ENCODE peak calls at places on chromosomes 4 and X, in nine cellular contexts. X is adrenal gland, O is GM18507, S is osteocyte, H is left cardiac atrium, R is psoas muscle, W is endothelial cell, K is progenitor cell of endocrine pancreas, Y is mucosa of gallbladder. U is an unnamed sample.

GRCh38 chr4:169976951-169977350 is 49.2 kb downstream of the MFAP3L start:
- DNase-seq in X (no peak), O (no peak), S (no peak), H (no peak), R (no peak), W (no peak), K (no peak), Y (no peak), U (no peak)

GRCh38 chr4:78185117-78185516 is 128.0 kb downstream of the FRAS1 start:
- DNase-seq in X (no peak), O (no peak), S (no peak), H (no peak), R (no peak), W (no peak), K (no peak), Y (no peak), U (no peak)

GRCh38 chrX:11386001-11386523 is 92.8 kb downstream of the AMELX start:
- DNase-seq in X (no peak), O (no peak), S (no peak), H (no peak), R (peak), W (no peak), K (no peak), Y (peak), U (peak)

GRCh38 chr4:2643555-2643954 is 107.1 kb downstream of the FAM193A start:
- DNase-seq in X (peak), O (no peak), S (no peak), H (no peak), R (no peak), W (no peak), K (no peak), Y (no peak), U (no peak)

GRCh38 chrX:132954323-132954722 is 4.1 kb downstream of the HS6ST2 start:
- DNase-seq in X (no peak), O (no peak), S (no peak), H (no peak), R (no peak), W (no peak), K (no peak), Y (no peak), U (no peak)

GRCh38 chrX:46577116-46578005 is 3.8 kb downstream of the CHST7 start:
- DNase-seq in X (no peak), O (no peak), S (no peak), H (no peak), R (no peak), W (no peak), K (no peak), Y (no peak), U (no peak)

GRCh38 chrX:39214380-39215126 is 413.3 kb downstream of the MID1IP1 start:
- DNase-seq in X (no peak), O (no peak), S (no peak), H (no peak), R (no peak), W (no peak), K (no peak), Y (no peak), U (peak)

GRCh38 chrX:150200820-150201287 is 162.3 kb upstream of the MAMLD1 start:
- DNase-seq in X (peak), O (peak), S (peak), H (peak), R (peak), W (no peak), K (no peak), Y (peak), U (peak)

GRCh38 chrX:123884809-123885408 is 25.1 kb downstream of the XIAP start:
- DNase-seq in X (no peak), O (no peak), S (no peak), H (no peak), R (no peak), W (peak), K (no peak), Y (peak), U (peak)

GRCh38 chr4:134585972-134586371 is 384.4 kb upstream of the PABPC4L start:
- DNase-seq in X (no peak), O (no peak), S (no peak), H (no peak), R (no peak), W (peak), K (no peak), Y (no peak), U (no peak)

GRCh38 chr4:10239982-10240654 is 123.5 kb upstream of the WDR1 start:
- DNase-seq in X (no peak), O (no peak), S (no peak), H (peak), R (no peak), W (no peak), K (no peak), Y (peak), U (no peak)

GRCh38 chr4:146072381-146072780 is 103.1 kb upstream of the LSM6 start:
- DNase-seq in X (no peak), O (no peak), S (no peak), H (no peak), R (no peak), W (no peak), K (no peak), Y (no peak), U (no peak)

GRCh38 chr4:44157611-44158277 is 290.9 kb downstream of the KCTD8 start:
- DNase-seq in X (no peak), O (no peak), S (no peak), H (no peak), R (no peak), W (no peak), K (no peak), Y (no peak), U (peak)

U was measured in astrocyte of the hippocampus.